ENCODE peak calls at places on chromosomes 1 and 21, in five cellular contexts. One of them, this sample, is unnamed.

GRCh38 chr1:24963099-24963872 is 33.2 kb upstream of the RUNX3 start:
- DNase-seq in GM10248: peak
- DNase-seq in iris pigment epithelial cell: no peak
- DNase-seq in endodermal cell: no peak
- DNase-seq in fibroblast of lung: no peak
- DNase-seq in this sample: peak

GRCh38 chr21:41761211-41762181 is 5.4 kb downstream of the RIPK4 start:
- DNase-seq in GM10248: no peak
- DNase-seq in iris pigment epithelial cell: peak
- DNase-seq in endodermal cell: peak
- DNase-seq in fibroblast of lung: no peak
- DNase-seq in this sample: peak

GRCh38 chr1:86581250-86581649 is 34.4 kb downstream of the CLCA4 start:
- DNase-seq in GM10248: no peak
- DNase-seq in iris pigment epithelial cell: no peak
- DNase-seq in endodermal cell: no peak
- DNase-seq in fibroblast of lung: no peak
- DNase-seq in this sample: no peak

GRCh38 chr1:184743062-184743756 is 11.4 kb downstream of the EDEM3 start:
- DNase-seq in GM10248: peak
- DNase-seq in iris pigment epithelial cell: no peak
- DNase-seq in endodermal cell: no peak
- DNase-seq in fibroblast of lung: no peak
- DNase-seq in this sample: no peak

GRCh38 chr1:164764333-164764732 is 205.3 kb downstream of the PBX1 start:
- DNase-seq in GM10248: no peak
- DNase-seq in iris pigment epithelial cell: peak
- DNase-seq in endodermal cell: no peak
- DNase-seq in fibroblast of lung: no peak
- DNase-seq in this sample: no peak

GRCh38 chr1:99639945-99640344 is 6.0 kb upstream of the PALMD start:
- DNase-seq in GM10248: no peak
- DNase-seq in iris pigment epithelial cell: no peak
- DNase-seq in endodermal cell: no peak
- DNase-seq in fibroblast of lung: no peak
- DNase-seq in this sample: no peak

GRCh38 chr1:40171036-40171435 is 9.8 kb downstream of the RLF start:
- DNase-seq in GM10248: no peak
- DNase-seq in iris pigment epithelial cell: no peak
- DNase-seq in endodermal cell: no peak
- DNase-seq in fibroblast of lung: no peak
- DNase-seq in this sample: no peak

GRCh38 chr1:41767534-41767933 is 151.2 kb downstream of the HIVEP3 start:
- DNase-seq in GM10248: no peak
- DNase-seq in iris pigment epithelial cell: no peak
- DNase-seq in endodermal cell: no peak
- DNase-seq in fibroblast of lung: no peak
- DNase-seq in this sample: no peak

GRCh38 chr21:20618878-20619277 is 379.3 kb upstream of the NCAM2 start:
- DNase-seq in GM10248: no peak
- DNase-seq in iris pigment epithelial cell: no peak
- DNase-seq in endodermal cell: no peak
- DNase-seq in fibroblast of lung: no peak
- DNase-seq in this sample: no peak

GRCh38 chr1:169550294-169550693 is 36.0 kb downstream of the F5 start:
- DNase-seq in GM10248: peak
- DNase-seq in iris pigment epithelial cell: peak
- DNase-seq in endodermal cell: peak
- DNase-seq in fibroblast of lung: peak
- DNase-seq in this sample: peak

GRCh38 chr1:225182701-225183100 is 245.1 kb downstream of the LBR start:
- DNase-seq in GM10248: no peak
- DNase-seq in iris pigment epithelial cell: no peak
- DNase-seq in endodermal cell: no peak
- DNase-seq in fibroblast of lung: no peak
- DNase-seq in this sample: no peak

GRCh38 chr1:117573386-117574040 is 32.3 kb upstream of the TENT5C start:
- DNase-seq in GM10248: no peak
- DNase-seq in iris pigment epithelial cell: peak
- DNase-seq in endodermal cell: peak
- DNase-seq in fibroblast of lung: no peak
- DNase-seq in this sample: no peak

GRCh38 chr1:8055973-8056372 is 29.9 kb upstream of the ERRFI1 start:
- DNase-seq in GM10248: no peak
- DNase-seq in iris pigment epithelial cell: peak
- DNase-seq in endodermal cell: no peak
- DNase-seq in fibroblast of lung: peak
- DNase-seq in this sample: no peak

GRCh38 chr1:86380257-86380861 is 15.8 kb downstream of the ODF2L start:
- DNase-seq in GM10248: peak
- DNase-seq in iris pigment epithelial cell: peak
- DNase-seq in endodermal cell: no peak
- DNase-seq in fibroblast of lung: peak
- DNase-seq in this sample: peak

GRCh38 chr1:235919127-235919796 is 52.6 kb upstream of the LYST start:
- DNase-seq in GM10248: no peak
- DNase-seq in iris pigment epithelial cell: no peak
- DNase-seq in endodermal cell: no peak
- DNase-seq in fibroblast of lung: peak
- DNase-seq in this sample: no peak

GRCh38 chr21:34510148-34511142 is 1.6 kb downstream of the KCNE1 start:
- DNase-seq in GM10248: peak
- DNase-seq in iris pigment epithelial cell: peak
- DNase-seq in endodermal cell: peak
- DNase-seq in fibroblast of lung: peak
- DNase-seq in this sample: peak

GRCh38 chr1:67616394-67616985 is 68.5 kb upstream of the GADD45A start:
- DNase-seq in GM10248: no peak
- DNase-seq in iris pigment epithelial cell: peak
- DNase-seq in endodermal cell: peak
- DNase-seq in fibroblast of lung: no peak
- DNase-seq in this sample: no peak

GRCh38 chr21:36744560-36745231 is 45.8 kb downstream of the SIM2 start:
- DNase-seq in GM10248: no peak
- DNase-seq in iris pigment epithelial cell: no peak
- DNase-seq in endodermal cell: no peak
- DNase-seq in fibroblast of lung: peak
- DNase-seq in this sample: peak

GRCh38 chr1:185699874-185700273 is 34.3 kb upstream of the HMCN1 start:
- DNase-seq in GM10248: no peak
- DNase-seq in iris pigment epithelial cell: no peak
- DNase-seq in endodermal cell: peak
- DNase-seq in fibroblast of lung: no peak
- DNase-seq in this sample: peak

GRCh38 chr1:105204836-105205371 is 1455.2 kb downstream of the AMY1C start:
- DNase-seq in GM10248: no peak
- DNase-seq in iris pigment epithelial cell: no peak
- DNase-seq in endodermal cell: peak
- DNase-seq in fibroblast of lung: no peak
- DNase-seq in this sample: peak

GRCh38 chr1:234612352-234613127 is 2.6 kb upstream of the IRF2BP2 start:
- DNase-seq in GM10248: peak
- DNase-seq in iris pigment epithelial cell: peak
- DNase-seq in endodermal cell: peak
- DNase-seq in fibroblast of lung: peak
- DNase-seq in this sample: no peak

GRCh38 chr1:7299329-7299799 is 471.7 kb upstream of the VAMP3 start:
- DNase-seq in GM10248: no peak
- DNase-seq in iris pigment epithelial cell: peak
- DNase-seq in endodermal cell: peak
- DNase-seq in fibroblast of lung: peak
- DNase-seq in this sample: peak

GRCh38 chr1:76140227-76140626 is 65.7 kb downstream of the ST6GALNAC3 start:
- DNase-seq in GM10248: no peak
- DNase-seq in iris pigment epithelial cell: no peak
- DNase-seq in endodermal cell: peak
- DNase-seq in fibroblast of lung: no peak
- DNase-seq in this sample: peak

GRCh38 chr21:28126521-28127317 is 866.0 kb downstream of the LTN1 start:
- DNase-seq in GM10248: no peak
- DNase-seq in iris pigment epithelial cell: no peak
- DNase-seq in endodermal cell: no peak
- DNase-seq in fibroblast of lung: peak
- DNase-seq in this sample: no peak

GRCh38 chr1:15311886-15312285 is 64.9 kb downstream of the FHAD1 start:
- DNase-seq in GM10248: no peak
- DNase-seq in iris pigment epithelial cell: peak
- DNase-seq in endodermal cell: no peak
- DNase-seq in fibroblast of lung: peak
- DNase-seq in this sample: peak

GRCh38 chr1:33394716-33395115 is 36.2 kb downstream of the PHC2 start:
- DNase-seq in GM10248: no peak
- DNase-seq in iris pigment epithelial cell: no peak
- DNase-seq in endodermal cell: no peak
- DNase-seq in fibroblast of lung: peak
- DNase-seq in this sample: no peak

GRCh38 chr1:31063636-31064035 is 1.9 kb downstream of the PUM1 start:
- DNase-seq in GM10248: no peak
- DNase-seq in iris pigment epithelial cell: peak
- DNase-seq in endodermal cell: no peak
- DNase-seq in fibroblast of lung: no peak
- DNase-seq in this sample: no peak

GRCh38 chr1:178725603-178726517 is 816 bp downstream of the RALGPS2 start:
- DNase-seq in GM10248: peak
- DNase-seq in iris pigment epithelial cell: peak
- DNase-seq in endodermal cell: peak
- DNase-seq in fibroblast of lung: peak
- DNase-seq in this sample: peak

GRCh38 chr21:44818636-44819011 is 762 bp upstream of the SUMO3 start:
- DNase-seq in GM10248: no peak
- DNase-seq in iris pigment epithelial cell: no peak
- DNase-seq in endodermal cell: no peak
- DNase-seq in fibroblast of lung: no peak
- DNase-seq in this sample: no peak

GRCh38 chr1:94236630-94237290 is 624 bp downstream of the ARHGAP29 start:
- DNase-seq in GM10248: no peak
- DNase-seq in iris pigment epithelial cell: peak
- DNase-seq in endodermal cell: peak
- DNase-seq in fibroblast of lung: peak
- DNase-seq in this sample: peak

GRCh38 chr1:234875328-234875952 is 253.2 kb downstream of the TOMM20 start:
- DNase-seq in GM10248: no peak
- DNase-seq in iris pigment epithelial cell: no peak
- DNase-seq in endodermal cell: no peak
- DNase-seq in fibroblast of lung: no peak
- DNase-seq in this sample: no peak

This sample was measured in H7.